ENCODE peak calls at places on chromosomes 2 and 18, in four cellular contexts. P is natural killer cell treated with Interleukin-12 subunit alpha and Interleukin-12 subunit beta and Interleukin-15 and Interleukin-18, amount 100 ng/mL, for 72 hours; F is ACHN; W is effector memory CD4-positive, alpha-beta T cell. C is an unnamed sample.

GRCh38 chr2:129605654-129606053 is 373.8 kb upstream of the RAB6C start:
- DNase-seq in P (no peak), F (no peak), W (no peak), C (no peak)

GRCh38 chr18:37659906-37660305 is 94.3 kb upstream of the CELF4 start:
- DNase-seq in P (no peak), F (no peak), W (no peak), C (no peak)

GRCh38 chr2:240585681-240586197 is 795 bp upstream of the CAPN10 start:
- DNase-seq in P (no peak), F (no peak), W (no peak), C (no peak)

GRCh38 chr2:172455121-172455515 is 27.7 kb downstream of the ITGA6 start:
- DNase-seq in P (no peak), F (no peak), W (no peak), C (no peak)

GRCh38 chr2:226981731-226982373 is 146.0 kb downstream of the RHBDD1 start:
- DNase-seq in P (no peak), F (no peak), W (no peak), C (no peak)

GRCh38 chr18:50194623-50195532 is at the start of gene MYO5B:
- DNase-seq in P (no peak), F (peak), W (no peak), C (peak)

GRCh38 chr18:50654658-50655550 is 95.0 kb downstream of the MAPK4 start:
- DNase-seq in P (no peak), F (no peak), W (no peak), C (no peak)

GRCh38 chr2:181036848-181037603 is 56.6 kb downstream of the UBE2E3 start:
- DNase-seq in P (no peak), F (no peak), W (no peak), C (no peak)

GRCh38 chr2:233085839-233086150 is 25.7 kb downstream of the INPP5D start:
- DNase-seq in P (no peak), F (no peak), W (no peak), C (no peak)

GRCh38 chr2:107384426-107384825 is 442.3 kb upstream of the RGPD4 start:
- DNase-seq in P (no peak), F (no peak), W (no peak), C (no peak)

GRCh38 chr2:224222320-224222719 is 179.6 kb downstream of the FAM124B start:
- DNase-seq in P (no peak), F (peak), W (no peak), C (peak)

GRCh38 chr2:74690571-74690970 is 36.5 kb downstream of the SEMA4F start:
- DNase-seq in P (no peak), F (peak), W (no peak), C (peak)

GRCh38 chr2:229129738-229130371 is 141.2 kb downstream of the PID1 start:
- DNase-seq in P (no peak), F (no peak), W (no peak), C (no peak)

GRCh38 chr18:35619468-35619867 is 37.9 kb downstream of the GALNT1 start:
- DNase-seq in P (no peak), F (no peak), W (no peak), C (no peak)

GRCh38 chr2:18402888-18403287 is 157.6 kb downstream of the RDH14 start:
- DNase-seq in P (no peak), F (no peak), W (no peak), C (no peak)

GRCh38 chr18:75100832-75101630 is 107.9 kb downstream of the PTGR3 start:
- DNase-seq in P (no peak), F (no peak), W (no peak), C (no peak)

GRCh38 chr2:231600619-231601355 is 8.1 kb downstream of the TEX44 start:
- DNase-seq in P (no peak), F (no peak), W (no peak), C (no peak)

GRCh38 chr2:218902427-218902826 is 21.8 kb downstream of the WNT10A start:
- DNase-seq in P (peak), F (no peak), W (no peak), C (no peak)

GRCh38 chr2:137333386-137333972 is 568.1 kb downstream of the THSD7B start:
- DNase-seq in P (no peak), F (no peak), W (no peak), C (no peak)

GRCh38 chr18:58632557-58632956 is 3.7 kb upstream of the ALPK2 start:
- DNase-seq in P (no peak), F (no peak), W (no peak), C (no peak)

GRCh38 chr2:204110250-204111183 is 174.0 kb downstream of the ICOS start:
- DNase-seq in P (peak), F (no peak), W (peak), C (no peak)

GRCh38 chr2:128607981-128608506 is 289.4 kb upstream of the HS6ST1 start:
- DNase-seq in P (no peak), F (no peak), W (no peak), C (no peak)

GRCh38 chr2:27211241-27211942 is 449 bp upstream of the ATRAID start:
- DNase-seq in P (no peak), F (no peak), W (no peak), C (peak)

GRCh38 chr2:5926896-5927512 is 234.8 kb downstream of the SOX11 start:
- DNase-seq in P (no peak), F (no peak), W (no peak), C (no peak)

GRCh38 chr2:182509-183122 is 81.2 kb downstream of the SH3YL1 start:
- DNase-seq in P (no peak), F (peak), W (no peak), C (no peak)

GRCh38 chr18:573385-573784 is 6.8 kb upstream of the CETN1 start:
- DNase-seq in P (no peak), F (no peak), W (no peak), C (no peak)

GRCh38 chr18:38362286-38362792 is 796.7 kb upstream of the CELF4 start:
- DNase-seq in P (no peak), F (no peak), W (no peak), C (no peak)

GRCh38 chr2:19195681-19196080 is 162.7 kb downstream of the OSR1 start:
- DNase-seq in P (no peak), F (no peak), W (no peak), C (no peak)

GRCh38 chr2:65383571-65384488 is 48.6 kb downstream of the SPRED2 start:
- DNase-seq in P (no peak), F (no peak), W (no peak), C (no peak)

GRCh38 chr18:2982452-2983172 is 30.3 kb downstream of the LPIN2 start:
- DNase-seq in P (no peak), F (peak), W (no peak), C (peak)

GRCh38 chr2:234212534-234212933 is 162.0 kb downstream of the SPP2 start:
- DNase-seq in P (no peak), F (no peak), W (no peak), C (no peak)

GRCh38 chr18:9869713-9870430 is 15.9 kb upstream of the TXNDC2 start:
- DNase-seq in P (no peak), F (peak), W (no peak), C (peak)

GRCh38 chr2:144512421-144513272 is 7.3 kb downstream of the ZEB2 start:
- DNase-seq in P (no peak), F (peak), W (no peak), C (no peak)

GRCh38 chr2:173054466-173054865 is 21.2 kb upstream of the MAP3K20 start:
- DNase-seq in P (no peak), F (no peak), W (no peak), C (no peak)

GRCh38 chr2:202152104-202152771 is 79.2 kb downstream of the KIAA2012 start:
- DNase-seq in P (no peak), F (no peak), W (no peak), C (no peak)

GRCh38 chr2:127161176-127162136 is 54.5 kb upstream of the BIN1 start:
- DNase-seq in P (no peak), F (peak), W (no peak), C (peak)

GRCh38 chr2:207227062-207227748 is 61.5 kb upstream of the KLF7 start:
- DNase-seq in P (no peak), F (no peak), W (no peak), C (no peak)